ENCODE peak calls at places on chromosomes 5 and 9, in eight cellular contexts. One of them, this sample, is unnamed.
A peak's percentile ranks its signal among the peaks of the same experiment; 100 is the strongest.

GRCh38 chr9:132372177-132373095 is 17.6 kb upstream of the SETX start:
- DNase-seq in ovary: no peak
- DNase-seq in GM12891: no peak
- DNase-seq in H1: no peak
- DNase-seq in uterus: no peak
- DNase-seq in tibial nerve: peak; percentile 17
- DNase-seq in A549: peak; percentile 29
- DNase-seq in transverse colon: peak; percentile 35
- DNase-seq in this sample: no peak

GRCh38 chr5:81519217-81519905 is 125.4 kb upstream of the ACOT12 start:
- DNase-seq in uterus: no peak
- DNase-seq in H1: no peak
- DNase-seq in ovary: no peak
- DNase-seq in transverse colon: no peak
- DNase-seq in A549: no peak
- DNase-seq in tibial nerve: no peak
- DNase-seq in GM12891: no peak
- DNase-seq in this sample: no peak

GRCh38 chr5:109826426-109826825 is 136.7 kb downstream of the MAN2A1 start:
- DNase-seq in transverse colon: no peak
- DNase-seq in uterus: no peak
- DNase-seq in H1: no peak
- DNase-seq in A549: no peak
- DNase-seq in GM12891: no peak
- DNase-seq in ovary: no peak
- DNase-seq in tibial nerve: no peak
- DNase-seq in this sample: no peak

GRCh38 chr5:148418511-148418910 is 34.8 kb downstream of the FBXO38 start:
- DNase-seq in GM12891: no peak
- DNase-seq in transverse colon: no peak
- DNase-seq in A549: no peak
- DNase-seq in ovary: no peak
- DNase-seq in uterus: no peak
- DNase-seq in tibial nerve: no peak
- DNase-seq in H1: no peak
- DNase-seq in this sample: no peak

GRCh38 chr9:73380411-73380810 is 228.7 kb downstream of the ANXA1 start:
- DNase-seq in uterus: no peak
- DNase-seq in GM12891: no peak
- DNase-seq in H1: no peak
- DNase-seq in ovary: no peak
- DNase-seq in tibial nerve: no peak
- DNase-seq in A549: no peak
- DNase-seq in transverse colon: no peak
- DNase-seq in this sample: no peak

GRCh38 chr5:57891443-57891842 is 408.8 kb upstream of the ACTBL2 start:
- DNase-seq in uterus: no peak
- DNase-seq in A549: no peak
- DNase-seq in tibial nerve: no peak
- DNase-seq in H1: no peak
- DNase-seq in GM12891: no peak
- DNase-seq in ovary: no peak
- DNase-seq in transverse colon: no peak
- DNase-seq in this sample: no peak

GRCh38 chr9:18689881-18690280 is 215.9 kb downstream of the ADAMTSL1 start:
- DNase-seq in ovary: no peak
- DNase-seq in tibial nerve: no peak
- DNase-seq in transverse colon: no peak
- DNase-seq in GM12891: no peak
- DNase-seq in H1: no peak
- DNase-seq in A549: no peak
- DNase-seq in uterus: no peak
- DNase-seq in this sample: no peak

GRCh38 chr5:149500922-149501582 is 50.2 kb downstream of the CSNK1A1 start:
- DNase-seq in uterus: no peak
- DNase-seq in A549: no peak
- DNase-seq in transverse colon: no peak
- DNase-seq in GM12891: no peak
- DNase-seq in tibial nerve: no peak
- DNase-seq in ovary: no peak
- DNase-seq in H1: no peak
- DNase-seq in this sample: no peak

GRCh38 chr5:1232780-1233179 is 7.6 kb downstream of the SLC6A18 start:
- DNase-seq in A549: no peak
- DNase-seq in uterus: no peak
- DNase-seq in transverse colon: no peak
- DNase-seq in GM12891: no peak
- DNase-seq in ovary: no peak
- DNase-seq in tibial nerve: no peak
- DNase-seq in H1: no peak
- DNase-seq in this sample: no peak

GRCh38 chr5:89769975-89770374 is 639.6 kb downstream of the CETN3 start:
- DNase-seq in ovary: no peak
- DNase-seq in A549: no peak
- DNase-seq in uterus: no peak
- DNase-seq in tibial nerve: no peak
- DNase-seq in transverse colon: no peak
- DNase-seq in GM12891: no peak
- DNase-seq in H1: no peak
- DNase-seq in this sample: no peak

GRCh38 chr5:68330564-68330963 is 115.0 kb downstream of the PIK3R1 start:
- DNase-seq in transverse colon: no peak
- DNase-seq in H1: no peak
- DNase-seq in GM12891: no peak
- DNase-seq in tibial nerve: no peak
- DNase-seq in A549: no peak
- DNase-seq in ovary: no peak
- DNase-seq in uterus: peak; percentile 41
- DNase-seq in this sample: peak; percentile 71

GRCh38 chr5:116779846-116780245 is 205.2 kb upstream of the SEMA6A start:
- DNase-seq in transverse colon: no peak
- DNase-seq in ovary: no peak
- DNase-seq in GM12891: no peak
- DNase-seq in H1: no peak
- DNase-seq in A549: no peak
- DNase-seq in tibial nerve: no peak
- DNase-seq in uterus: no peak
- DNase-seq in this sample: no peak

GRCh38 chr5:87132696-87133095 is 135.0 kb upstream of the RASA1 start:
- DNase-seq in uterus: no peak
- DNase-seq in ovary: no peak
- DNase-seq in tibial nerve: no peak
- DNase-seq in GM12891: no peak
- DNase-seq in A549: no peak
- DNase-seq in transverse colon: no peak
- DNase-seq in H1: no peak
- DNase-seq in this sample: no peak

GRCh38 chr5:78295035-78295961 is 800 bp upstream of the AP3B1 start:
- DNase-seq in GM12891: peak; percentile 20
- DNase-seq in tibial nerve: no peak
- DNase-seq in H1: no peak
- DNase-seq in uterus: peak; percentile 33
- DNase-seq in ovary: peak; percentile 12
- DNase-seq in A549: peak; percentile 42
- DNase-seq in transverse colon: peak; percentile 58
- DNase-seq in this sample: peak; percentile 40

GRCh38 chr5:78293856-78294249 is 645 bp downstream of the AP3B1 start:
- DNase-seq in H1: no peak
- DNase-seq in A549: no peak
- DNase-seq in ovary: no peak
- DNase-seq in transverse colon: no peak
- DNase-seq in GM12891: no peak
- DNase-seq in tibial nerve: no peak
- DNase-seq in uterus: no peak
- DNase-seq in this sample: no peak

GRCh38 chr5:78291687-78292086 is 2.8 kb downstream of the AP3B1 start:
- DNase-seq in tibial nerve: no peak
- DNase-seq in transverse colon: no peak
- DNase-seq in ovary: no peak
- DNase-seq in uterus: no peak
- DNase-seq in H1: no peak
- DNase-seq in GM12891: no peak
- DNase-seq in A549: no peak
- DNase-seq in this sample: no peak

DNA sequence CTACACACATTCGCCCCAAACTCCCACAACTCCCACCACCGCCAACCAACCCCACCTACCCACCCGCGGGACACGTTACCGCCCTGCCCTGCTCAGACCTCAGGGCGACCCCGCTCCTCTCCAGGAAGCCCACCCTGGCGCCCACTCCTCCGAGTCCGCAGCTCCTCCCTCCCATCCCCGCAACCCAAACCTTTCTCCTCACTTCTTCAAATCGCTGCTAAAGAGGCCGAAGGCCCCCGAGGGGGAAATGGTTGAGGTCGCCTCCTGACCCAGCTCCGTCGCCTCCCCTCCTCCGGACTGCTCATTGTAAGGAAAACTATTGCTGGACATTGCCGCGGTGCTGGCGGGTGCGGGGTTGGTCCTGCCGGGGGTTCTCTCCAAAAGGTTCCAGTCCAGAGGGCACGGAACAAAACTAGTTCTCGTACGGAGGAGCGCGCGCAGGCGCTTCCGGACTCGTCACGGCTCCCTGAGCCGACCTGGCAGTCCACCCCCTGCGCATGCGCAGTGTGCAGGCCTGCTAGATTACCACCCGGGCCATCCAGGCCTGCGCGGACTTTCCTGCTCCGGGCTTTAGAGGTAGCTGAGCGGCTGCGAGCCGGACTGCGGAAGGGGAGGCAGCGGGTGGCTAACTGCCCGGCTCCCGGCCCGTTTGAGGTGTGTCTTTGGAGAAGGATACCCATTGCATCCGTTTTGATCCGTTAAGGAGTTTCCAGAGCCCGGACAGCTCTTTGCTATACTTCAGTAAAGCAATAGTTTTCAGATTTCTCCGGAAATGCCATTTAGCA is at the start of gene AP3B1:
- DNase-seq in H1: peak; percentile 99
- DNase-seq in tibial nerve: peak; percentile 98
- DNase-seq in ovary: peak; percentile 99
- DNase-seq in transverse colon: peak; percentile 99
- DNase-seq in uterus: peak; percentile 99
- DNase-seq in A549: peak; percentile 99
- DNase-seq in GM12891: peak; percentile 85
- DNase-seq in this sample: peak; percentile 99
- TF ChIP-seq POLR2A in H1: peak; percentile 80
- TF ChIP-seq POLR2A in tibial nerve: peak; percentile 89
- TF ChIP-seq POLR2A in ovary: peak; percentile 86
- TF ChIP-seq POLR2A in transverse colon: peak; percentile 96
- TF ChIP-seq POLR2A in uterus: peak; percentile 95
- TF ChIP-seq POLR2A in A549: peak; percentile 91
- TF ChIP-seq POLR2A in GM12891: peak; percentile 63
- TF ChIP-seq POLR2A in this sample: peak; percentile 97

GRCh38 chr9:33081128-33081851 is 4.8 kb upstream of the SMU1 start:
- DNase-seq in ovary: peak; percentile 48
- DNase-seq in tibial nerve: no peak
- DNase-seq in H1: peak; percentile 34
- DNase-seq in GM12891: peak; percentile 48
- DNase-seq in A549: peak; percentile 89
- DNase-seq in uterus: peak; percentile 51
- DNase-seq in transverse colon: peak; percentile 54
- DNase-seq in this sample: peak; percentile 87
- TF ChIP-seq POLR2A in ovary: no peak
- TF ChIP-seq POLR2A in tibial nerve: no peak
- TF ChIP-seq POLR2A in H1: no peak
- TF ChIP-seq POLR2A in GM12891: no peak
- TF ChIP-seq POLR2A in A549: no peak
- TF ChIP-seq POLR2A in uterus: no peak
- TF ChIP-seq POLR2A in transverse colon: no peak
- TF ChIP-seq POLR2A in this sample: no peak

GRCh38 chr5:76947064-76947463 is 5.8 kb upstream of the CRHBP start:
- DNase-seq in ovary: no peak
- DNase-seq in A549: no peak
- DNase-seq in H1: no peak
- DNase-seq in GM12891: no peak
- DNase-seq in transverse colon: no peak
- DNase-seq in tibial nerve: no peak
- DNase-seq in uterus: no peak
- DNase-seq in this sample: peak; percentile 97

GRCh38 chr5:76954383-76954763 is 1.5 kb downstream of the CRHBP start:
- DNase-seq in A549: no peak
- DNase-seq in H1: no peak
- DNase-seq in transverse colon: no peak
- DNase-seq in GM12891: no peak
- DNase-seq in ovary: no peak
- DNase-seq in tibial nerve: no peak
- DNase-seq in uterus: no peak
- DNase-seq in this sample: peak; percentile 38

GRCh38 chr5:76953551-76954382 is 922 bp downstream of the CRHBP start:
- DNase-seq in A549: peak; percentile 11
- DNase-seq in GM12891: no peak
- DNase-seq in ovary: no peak
- DNase-seq in tibial nerve: no peak
- DNase-seq in H1: no peak
- DNase-seq in transverse colon: no peak
- DNase-seq in uterus: no peak
- DNase-seq in this sample: peak; percentile 61

GRCh38 chr5:76956033-76956432 is 3.2 kb downstream of the CRHBP start:
- DNase-seq in ovary: no peak
- DNase-seq in A549: no peak
- DNase-seq in H1: no peak
- DNase-seq in transverse colon: no peak
- DNase-seq in uterus: no peak
- DNase-seq in GM12891: no peak
- DNase-seq in tibial nerve: no peak
- DNase-seq in this sample: no peak

DNA sequence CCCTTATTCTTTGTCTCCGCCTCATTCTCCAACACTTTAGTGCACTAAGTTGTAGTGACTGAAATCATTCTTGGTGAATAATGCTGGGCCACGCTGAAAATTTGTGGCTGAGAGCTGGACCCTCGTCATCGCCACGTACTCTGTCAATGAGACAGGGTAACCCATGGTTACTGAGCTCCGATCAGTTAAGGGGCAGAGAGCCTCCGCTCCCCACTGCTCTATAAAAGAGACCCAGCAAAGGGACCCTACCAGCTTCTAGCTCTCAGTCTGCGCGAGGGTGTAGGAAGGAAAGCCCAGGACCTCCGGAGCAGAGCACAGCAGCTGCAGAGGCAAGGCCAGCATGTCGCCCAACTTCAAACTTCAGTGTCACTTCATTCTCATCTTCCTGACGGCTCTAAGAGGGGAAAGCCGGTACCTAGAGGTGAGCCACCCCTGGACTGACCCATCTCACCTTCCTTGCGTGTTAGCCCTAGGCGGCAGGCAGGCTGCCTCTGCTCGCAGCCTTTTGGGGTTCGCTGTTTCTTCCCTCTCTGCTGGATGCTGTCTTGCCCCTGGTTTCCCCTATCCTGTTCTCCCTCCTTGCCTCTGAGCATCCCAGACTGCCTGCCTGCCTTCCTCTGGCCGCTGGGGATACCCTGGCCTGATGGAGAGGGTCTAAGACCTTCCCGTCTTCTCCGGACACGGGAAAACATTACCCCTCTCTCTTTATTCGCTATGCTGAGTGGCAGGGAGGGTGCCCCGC is at the start of gene CRHBP:
- DNase-seq in uterus: no peak
- DNase-seq in A549: no peak
- DNase-seq in tibial nerve: no peak
- DNase-seq in H1: no peak
- DNase-seq in ovary: no peak
- DNase-seq in GM12891: no peak
- DNase-seq in transverse colon: no peak
- DNase-seq in this sample: no peak
- TF ChIP-seq POLR2A in uterus: no peak
- TF ChIP-seq POLR2A in A549: no peak
- TF ChIP-seq POLR2A in tibial nerve: no peak
- TF ChIP-seq POLR2A in H1: no peak
- TF ChIP-seq POLR2A in ovary: no peak
- TF ChIP-seq POLR2A in GM12891: no peak
- TF ChIP-seq POLR2A in transverse colon: no peak
- TF ChIP-seq POLR2A in this sample: no peak

GRCh38 chr9:128683340-128684064 is 5.5 kb upstream of the SET start:
- DNase-seq in transverse colon: peak; percentile 77
- DNase-seq in ovary: peak; percentile 41
- DNase-seq in H1: peak; percentile 92
- DNase-seq in tibial nerve: no peak
- DNase-seq in uterus: peak; percentile 36
- DNase-seq in A549: peak; percentile 55
- DNase-seq in GM12891: no peak
- DNase-seq in this sample: no peak
- TF ChIP-seq POLR2A in transverse colon: no peak
- TF ChIP-seq POLR2A in ovary: no peak
- TF ChIP-seq POLR2A in H1: peak; percentile 100
- TF ChIP-seq POLR2A in tibial nerve: no peak
- TF ChIP-seq POLR2A in uterus: no peak
- TF ChIP-seq POLR2A in A549: peak; percentile 54
- TF ChIP-seq POLR2A in GM12891: peak; percentile 35
- TF ChIP-seq POLR2A in this sample: no peak